ENCODE peak calls at places on chromosomes 3 and 15, in six cellular contexts. B, J, Q, P, M and Z are unnamed samples.
A peak's percentile ranks its signal among the peaks of the same experiment; 100 is the strongest.

GRCh38 chr3:178277605-178278004 is 258.6 kb upstream of the KCNMB2 start:
- DNase-seq in J (no peak), P (no peak), M (peak; percentile 40), Q (no peak), B (no peak), Z (no peak)

GRCh38 chr3:197349368-197349767 is 51.0 kb upstream of the DLG1 start:
- DNase-seq in M (no peak), P (no peak), Q (peak; percentile 18), J (no peak), B (no peak), Z (no peak)

GRCh38 chr3:72128906-72129305 is 344.0 kb upstream of the PROK2 start:
- DNase-seq in P (no peak), J (no peak), M (no peak), B (peak; percentile 51), Q (no peak), Z (no peak)

GRCh38 chr3:127422663-127423375 is 135.0 kb upstream of the PRR20G start:
- DNase-seq in M (no peak), P (no peak), B (no peak), J (no peak), Q (no peak), Z (no peak)

GRCh38 chr15:65414841-65415621 is 7.7 kb downstream of the IGDCC4 start:
- DNase-seq in J (peak; percentile 4), B (peak; percentile 18), P (no peak), Q (no peak), M (no peak), Z (peak; percentile 19)

GRCh38 chr3:172321035-172321434 is 127.2 kb downstream of the GHSR start:
- DNase-seq in P (no peak), B (peak; percentile 51), M (no peak), J (peak; percentile 51), Q (no peak), Z (no peak)

GRCh38 chr3:182735672-182736071 is 57.6 kb upstream of the ATP11B start:
- DNase-seq in J (no peak), B (peak; percentile 78), M (no peak), P (no peak), Q (no peak), Z (no peak)

GRCh38 chr15:98203872-98204660 is 243.6 kb downstream of the ARRDC4 start:
- DNase-seq in P (no peak), J (no peak), B (no peak), M (no peak), Q (no peak), Z (no peak)

GRCh38 chr15:78264304-78265136 is at the start of gene DNAJA4:
- DNase-seq in M (peak; percentile 64), Q (no peak), P (peak; percentile 54), J (no peak), B (peak; percentile 32), Z (peak; percentile 61)

GRCh38 chr15:67303490-67304363 is 49.1 kb downstream of the IQCH start:
- DNase-seq in J (peak; percentile 1), P (no peak), Q (peak; percentile 2), B (peak; percentile 28), M (no peak), Z (peak; percentile 10)

GRCh38 chr3:105829879-105830622 is 38.8 kb downstream of the CBLB start:
- DNase-seq in M (no peak), B (peak; percentile 21), J (no peak), P (no peak), Q (no peak), Z (no peak)

GRCh38 chr3:179589143-179589542 is 15.3 kb downstream of the MRPL47 start:
- DNase-seq in B (no peak), J (no peak), M (no peak), P (no peak), Q (no peak), Z (no peak)

GRCh38 chr3:12294885-12295580 is 6.2 kb downstream of the PPARG start:
- DNase-seq in M (no peak), J (no peak), B (peak; percentile 54), Q (peak; percentile 77), P (no peak), Z (no peak)

GRCh38 chr15:51947124-51947523 is 24.5 kb downstream of the LEO1 start:
- DNase-seq in M (no peak), P (no peak), B (no peak), J (no peak), Q (no peak), Z (no peak)

GRCh38 chr15:60479361-60479684 is 381 bp upstream of the ICE2 start:
- DNase-seq in P (no peak), J (no peak), M (no peak), Q (no peak), B (no peak), Z (peak; percentile 28)

GRCh38 chr15:74839526-74840395 is 3.2 kb downstream of the ULK3 start:
- DNase-seq in P (no peak), M (no peak), B (no peak), J (no peak), Q (no peak), Z (no peak)

GRCh38 chr15:77276943-77277342 is 143.0 kb downstream of the PEAK1 start:
- DNase-seq in Q (no peak), M (no peak), P (no peak), B (no peak), J (no peak), Z (no peak)

GRCh38 chr3:177787279-177788041 is 590.2 kb upstream of the TBL1XR1 start:
- DNase-seq in B (no peak), P (no peak), Q (no peak), J (no peak), M (no peak), Z (no peak)